ENCODE peak calls at places on chromosomes 6 and 20, in five cellular contexts. O is RPMI7951; S is GM12865; P is activated CD8-positive, alpha-beta memory T cell treated with anti-CD3 and anti-CD28 coated beads, Interleukin-2, amount 50 U/mL, for 4 hours; L is ACHN. X is an unnamed sample.

GRCh38 chr6:109071125-109071917 is 23.3 kb downstream of the SESN1 start:
- DNase-seq in O (no peak), P (no peak), S (no peak), L (no peak), X (no peak)

GRCh38 chr6:167855825-167856425 is 29.2 kb downstream of the AFDN start:
- DNase-seq in S (no peak), P (no peak), O (peak; percentile 95), L (peak; percentile 71), X (no peak)

GRCh38 chr20:58243653-58244410 is 15.4 kb upstream of the ANKRD60 start:
- DNase-seq in S (no peak), P (no peak), O (no peak), L (no peak), X (no peak)

GRCh38 chr6:45816674-45817297 is 198.9 kb downstream of the CLIC5 start:
- DNase-seq in S (no peak), O (no peak), L (no peak), P (no peak), X (no peak)

GRCh38 chr6:162026843-162027242 is 700.7 kb downstream of the PRKN start:
- DNase-seq in S (no peak), L (no peak), P (no peak), O (peak; percentile 2), X (no peak)

GRCh38 chr6:3918474-3918873 is 69.3 kb downstream of the FAM50B start:
- DNase-seq in P (no peak), S (no peak), L (no peak), O (no peak), X (no peak)

GRCh38 chr20:49186535-49187329 is 1.4 kb downstream of the STAU1 start:
- DNase-seq in L (peak; percentile 50), P (peak; percentile 70), S (peak; percentile 65), O (peak; percentile 62), X (peak; percentile 16)

GRCh38 chr6:149586149-149586548 is 20.0 kb downstream of the GINM1 start:
- DNase-seq in S (no peak), L (no peak), O (peak; percentile 3), P (no peak), X (no peak)

GRCh38 chr6:62623851-62624532 is 338.0 kb upstream of the KHDRBS2 start:
- DNase-seq in L (peak; percentile 33), S (no peak), O (no peak), P (no peak), X (no peak)

GRCh38 chr6:57029213-57029612 is 17.3 kb upstream of the KIAA1586 start:
- DNase-seq in P (no peak), S (no peak), O (no peak), L (no peak), X (no peak)

GRCh38 chr6:42300701-42301100 is 83.0 kb upstream of the MRPS10 start:
- DNase-seq in P (no peak), O (no peak), S (no peak), L (no peak), X (no peak)

GRCh38 chr6:139256087-139256486 is 35.7 kb downstream of the TXLNB start:
- DNase-seq in O (peak; percentile 25), L (no peak), S (no peak), P (no peak), X (no peak)

GRCh38 chr20:50346372-50347347 is 156.0 kb downstream of the CEBPB start:
- DNase-seq in O (peak; percentile 97), P (no peak), L (peak; percentile 20), S (no peak), X (peak; percentile 64)

GRCh38 chr20:63025534-63026331 is 19.0 kb upstream of the BHLHE23 start:
- DNase-seq in L (no peak), P (no peak), S (no peak), O (peak; percentile 49), X (no peak)

GRCh38 chr20:50142812-50143211 is 10.7 kb downstream of the PEDS1 start:
- DNase-seq in P (no peak), L (no peak), S (no peak), O (no peak), X (no peak)

GRCh38 chr20:36861875-36862801 is 13.8 kb upstream of the TLDC2 start:
- DNase-seq in O (peak; percentile 98), S (no peak), P (no peak), L (peak; percentile 78), X (peak; percentile 45)

GRCh38 chr6:132590362-132590761 is 821 bp upstream of the TAAR5 start:
- DNase-seq in S (no peak), O (no peak), P (no peak), L (no peak), X (no peak)

GRCh38 chr20:58113706-58114105 is 114.7 kb downstream of the ANKRD60 start:
- DNase-seq in P (no peak), S (no peak), L (no peak), O (no peak), X (no peak)

GRCh38 chr6:56193846-56194245 is 53.5 kb downstream of the COL21A1 start:
- DNase-seq in P (no peak), O (peak; percentile 65), S (no peak), L (no peak), X (no peak)

GRCh38 chr6:15430181-15430580 is 184.3 kb downstream of the JARID2 start:
- DNase-seq in P (no peak), S (no peak), O (no peak), L (no peak), X (no peak)

GRCh38 chr6:144036064-144036873 is 28.2 kb upstream of the PLAGL1 start:
- DNase-seq in L (peak; percentile 36), O (peak; percentile 49), P (no peak), S (peak; percentile 13), X (no peak)

GRCh38 chr6:133681880-133682279 is 207.0 kb upstream of the TCF21 start:
- DNase-seq in S (no peak), L (no peak), O (no peak), P (no peak), X (no peak)

GRCh38 chr6:34546551-34547321 is 9.4 kb downstream of the SPDEF start:
- DNase-seq in O (no peak), L (peak; percentile 29), P (no peak), S (no peak), X (peak; percentile 64)

GRCh38 chr6:143762126-143762525 is 81.0 kb upstream of the LTV1 start:
- DNase-seq in P (no peak), L (no peak), S (no peak), O (no peak), X (no peak)

GRCh38 chr6:3726421-3726820 is 25.1 kb downstream of the PXDC1 start:
- DNase-seq in O (no peak), S (peak; percentile 55), P (no peak), L (no peak), X (no peak)

GRCh38 chr6:137767931-137768690 is 98.9 kb upstream of the TNFAIP3 start:
- DNase-seq in P (no peak), O (no peak), S (peak; percentile 78), L (no peak), X (no peak)

GRCh38 chr6:33896391-33897192 is 92.8 kb upstream of the MLN start:
- DNase-seq in P (no peak), O (no peak), S (no peak), L (no peak), X (no peak)

GRCh38 chr20:48875233-48875913 is 46.1 kb upstream of the ARFGEF2 start:
- DNase-seq in S (no peak), O (no peak), L (no peak), P (no peak), X (no peak)

GRCh38 chr6:160081398-160081797 is 40.2 kb upstream of the SLC22A1 start:
- DNase-seq in L (no peak), P (no peak), S (no peak), O (no peak), X (no peak)

GRCh38 chr20:21397341-21398108 is at the start of gene NKX2-4:
- DNase-seq in O (no peak), P (no peak), L (no peak), S (no peak), X (no peak)

GRCh38 chr6:57302477-57302876 is 15.0 kb upstream of the PRIM2 start:
- DNase-seq in L (no peak), P (no peak), S (no peak), O (no peak), X (no peak)

GRCh38 chr6:41325446-41326066 is 9.9 kb upstream of the NCR2 start:
- DNase-seq in P (no peak), O (no peak), L (no peak), S (no peak), X (no peak)

GRCh38 chr6:43861212-43861918 is 91.4 kb downstream of the VEGFA start:
- DNase-seq in O (no peak), L (no peak), S (no peak), P (no peak), X (no peak)

GRCh38 chr20:2509468-2509781 is 710 bp upstream of the ZNF343 start:
- DNase-seq in O (no peak), P (no peak), S (no peak), L (no peak), X (no peak)

GRCh38 chr6:20719980-20720379 is 185.7 kb downstream of the CDKAL1 start:
- DNase-seq in S (no peak), L (no peak), P (no peak), O (no peak), X (no peak)

GRCh38 chr6:109736273-109737031 is 45.4 kb downstream of the FIG4 start:
- DNase-seq in O (no peak), S (no peak), L (no peak), P (no peak), X (no peak)

GRCh38 chr6:5302995-5303622 is 41.8 kb downstream of the FARS2 start:
- DNase-seq in L (peak; percentile 60), O (no peak), S (peak; percentile 91), P (peak; percentile 53), X (no peak)

X was measured in hypothalamus.